ENCODE peak calls at places on chromosomes 2 and 18, in seven cellular contexts. One of them, this sample, is unnamed.

GRCh38 chr2:45418532-45418931 is 192.5 kb downstream of the SRBD1 start:
- DNase-seq in HTR-8/SVneo: no peak
- DNase-seq in NB4: no peak
- DNase-seq in activated T-helper 1 cell treated with anti-CD3 and anti-CD28 coated beads, Interleukin-12 subunit alpha, Interleukin-12 subunit beta, Interleukin-2, Interleukin-4 antibody, amounts not matched to agents 30 ng/mL and 10 ng/mL and 1 ng/mL, durations not matched to agents 14 hours and 24 hours and 36 hours: no peak
- DNase-seq in T1000: no peak
- DNase-seq in kidney epithelial cell: no peak
- DNase-seq in bronchial epithelial cell: no peak
- DNase-seq in this sample: no peak

GRCh38 chr2:113283704-113284284 is 5.1 kb upstream of the PAX8 start:
- DNase-seq in HTR-8/SVneo: peak
- DNase-seq in NB4: peak
- DNase-seq in activated T-helper 1 cell treated with anti-CD3 and anti-CD28 coated beads, Interleukin-12 subunit alpha, Interleukin-12 subunit beta, Interleukin-2, Interleukin-4 antibody, amounts not matched to agents 30 ng/mL and 10 ng/mL and 1 ng/mL, durations not matched to agents 14 hours and 24 hours and 36 hours: no peak
- DNase-seq in T1000: peak
- DNase-seq in kidney epithelial cell: peak
- DNase-seq in bronchial epithelial cell: peak
- DNase-seq in this sample: no peak

GRCh38 chr2:20667151-20667530 is 197 bp downstream of the GDF7 start:
- DNase-seq in HTR-8/SVneo: no peak
- DNase-seq in NB4: no peak
- DNase-seq in activated T-helper 1 cell treated with anti-CD3 and anti-CD28 coated beads, Interleukin-12 subunit alpha, Interleukin-12 subunit beta, Interleukin-2, Interleukin-4 antibody, amounts not matched to agents 30 ng/mL and 10 ng/mL and 1 ng/mL, durations not matched to agents 14 hours and 24 hours and 36 hours: no peak
- DNase-seq in T1000: no peak
- DNase-seq in kidney epithelial cell: no peak
- DNase-seq in bronchial epithelial cell: no peak
- DNase-seq in this sample: no peak

GRCh38 chr2:118224144-118224887 is 136.0 kb downstream of the INSIG2 start:
- DNase-seq in HTR-8/SVneo: no peak
- DNase-seq in NB4: peak
- DNase-seq in activated T-helper 1 cell treated with anti-CD3 and anti-CD28 coated beads, Interleukin-12 subunit alpha, Interleukin-12 subunit beta, Interleukin-2, Interleukin-4 antibody, amounts not matched to agents 30 ng/mL and 10 ng/mL and 1 ng/mL, durations not matched to agents 14 hours and 24 hours and 36 hours: peak
- DNase-seq in T1000: no peak
- DNase-seq in kidney epithelial cell: no peak
- DNase-seq in bronchial epithelial cell: no peak
- DNase-seq in this sample: peak

GRCh38 chr18:48743046-48743445 is 204.2 kb downstream of the CTIF start:
- DNase-seq in HTR-8/SVneo: no peak
- DNase-seq in NB4: no peak
- DNase-seq in activated T-helper 1 cell treated with anti-CD3 and anti-CD28 coated beads, Interleukin-12 subunit alpha, Interleukin-12 subunit beta, Interleukin-2, Interleukin-4 antibody, amounts not matched to agents 30 ng/mL and 10 ng/mL and 1 ng/mL, durations not matched to agents 14 hours and 24 hours and 36 hours: no peak
- DNase-seq in T1000: no peak
- DNase-seq in kidney epithelial cell: no peak
- DNase-seq in bronchial epithelial cell: no peak
- DNase-seq in this sample: no peak

GRCh38 chr2:227508001-227508400 is 36.0 kb downstream of the AGFG1 start:
- DNase-seq in HTR-8/SVneo: no peak
- DNase-seq in NB4: no peak
- DNase-seq in activated T-helper 1 cell treated with anti-CD3 and anti-CD28 coated beads, Interleukin-12 subunit alpha, Interleukin-12 subunit beta, Interleukin-2, Interleukin-4 antibody, amounts not matched to agents 30 ng/mL and 10 ng/mL and 1 ng/mL, durations not matched to agents 14 hours and 24 hours and 36 hours: no peak
- DNase-seq in T1000: no peak
- DNase-seq in kidney epithelial cell: no peak
- DNase-seq in bronchial epithelial cell: no peak
- DNase-seq in this sample: no peak

GRCh38 chr2:133097666-133098065 is 427.7 kb upstream of the LYPD1 start:
- DNase-seq in HTR-8/SVneo: peak
- DNase-seq in NB4: no peak
- DNase-seq in activated T-helper 1 cell treated with anti-CD3 and anti-CD28 coated beads, Interleukin-12 subunit alpha, Interleukin-12 subunit beta, Interleukin-2, Interleukin-4 antibody, amounts not matched to agents 30 ng/mL and 10 ng/mL and 1 ng/mL, durations not matched to agents 14 hours and 24 hours and 36 hours: no peak
- DNase-seq in T1000: no peak
- DNase-seq in kidney epithelial cell: no peak
- DNase-seq in bronchial epithelial cell: no peak
- DNase-seq in this sample: no peak

GRCh38 chr2:22497789-22498188 is 887.2 kb upstream of the KLHL29 start:
- DNase-seq in HTR-8/SVneo: no peak
- DNase-seq in NB4: peak
- DNase-seq in activated T-helper 1 cell treated with anti-CD3 and anti-CD28 coated beads, Interleukin-12 subunit alpha, Interleukin-12 subunit beta, Interleukin-2, Interleukin-4 antibody, amounts not matched to agents 30 ng/mL and 10 ng/mL and 1 ng/mL, durations not matched to agents 14 hours and 24 hours and 36 hours: no peak
- DNase-seq in T1000: no peak
- DNase-seq in kidney epithelial cell: no peak
- DNase-seq in bronchial epithelial cell: no peak
- DNase-seq in this sample: no peak

GRCh38 chr18:61870151-61870550 is 22.7 kb downstream of the RNF152 start:
- DNase-seq in HTR-8/SVneo: no peak
- DNase-seq in NB4: no peak
- DNase-seq in activated T-helper 1 cell treated with anti-CD3 and anti-CD28 coated beads, Interleukin-12 subunit alpha, Interleukin-12 subunit beta, Interleukin-2, Interleukin-4 antibody, amounts not matched to agents 30 ng/mL and 10 ng/mL and 1 ng/mL, durations not matched to agents 14 hours and 24 hours and 36 hours: no peak
- DNase-seq in T1000: no peak
- DNase-seq in kidney epithelial cell: no peak
- DNase-seq in bronchial epithelial cell: no peak
- DNase-seq in this sample: no peak

GRCh38 chr2:201447116-201447515 is 4.1 kb downstream of the TRAK2 start:
- DNase-seq in HTR-8/SVneo: no peak
- DNase-seq in NB4: no peak
- DNase-seq in activated T-helper 1 cell treated with anti-CD3 and anti-CD28 coated beads, Interleukin-12 subunit alpha, Interleukin-12 subunit beta, Interleukin-2, Interleukin-4 antibody, amounts not matched to agents 30 ng/mL and 10 ng/mL and 1 ng/mL, durations not matched to agents 14 hours and 24 hours and 36 hours: no peak
- DNase-seq in T1000: no peak
- DNase-seq in kidney epithelial cell: no peak
- DNase-seq in bronchial epithelial cell: no peak
- DNase-seq in this sample: no peak

GRCh38 chr2:11327871-11328270 is 16.6 kb downstream of the ROCK2 start:
- DNase-seq in HTR-8/SVneo: no peak
- DNase-seq in NB4: no peak
- DNase-seq in activated T-helper 1 cell treated with anti-CD3 and anti-CD28 coated beads, Interleukin-12 subunit alpha, Interleukin-12 subunit beta, Interleukin-2, Interleukin-4 antibody, amounts not matched to agents 30 ng/mL and 10 ng/mL and 1 ng/mL, durations not matched to agents 14 hours and 24 hours and 36 hours: no peak
- DNase-seq in T1000: no peak
- DNase-seq in kidney epithelial cell: no peak
- DNase-seq in bronchial epithelial cell: no peak
- DNase-seq in this sample: no peak